ENCODE peak calls at places on chromosomes 2 and 18, in six cellular contexts. K is A549, A is tibial nerve, Q is ovary, O is foreskin fibroblast, C is hepatocyte. L is an unnamed sample.

GRCh38 chr2:10119027-10119325 is 3.6 kb upstream of the RRM2 start:
- DNase-seq in O (no peak), C (no peak), K (no peak), A (no peak), Q (no peak), L (no peak)

GRCh38 chr2:101616411-101616810 is 81.1 kb upstream of the MAP4K4 start:
- DNase-seq in A (no peak), Q (no peak), K (no peak), C (no peak), O (peak; percentile 9), L (no peak)

GRCh38 chr18:9684901-9685738 is 23.0 kb upstream of the RAB31 start:
- DNase-seq in O (peak; percentile 47), A (no peak), C (no peak), K (no peak), Q (peak; percentile 59), L (no peak)

GRCh38 chr2:240527153-240527750 is 30.5 kb downstream of the ANKMY1 start:
- DNase-seq in Q (no peak), K (no peak), O (no peak), C (no peak), A (no peak), L (no peak)

GRCh38 chr18:76260941-76261472 is 234.0 kb downstream of the ZNF516 start:
- DNase-seq in Q (no peak), A (no peak), O (no peak), K (no peak), C (no peak), L (no peak)

GRCh38 chr2:241309684-241310117 is 5.8 kb downstream of the HDLBP start:
- DNase-seq in K (no peak), O (peak; percentile 39), C (no peak), Q (no peak), A (no peak), L (peak; percentile 66)

GRCh38 chr2:6512584-6512983 is 353.1 kb downstream of the CMPK2 start:
- DNase-seq in C (no peak), K (no peak), Q (no peak), O (no peak), A (no peak), L (no peak)

GRCh38 chr2:54597153-54597827 is 126.2 kb upstream of the EML6 start:
- DNase-seq in O (no peak), A (no peak), C (no peak), Q (peak; percentile 81), K (no peak), L (no peak)

GRCh38 chr2:23414876-23415275 is 29.9 kb downstream of the KLHL29 start:
- DNase-seq in O (peak; percentile 36), K (no peak), A (no peak), Q (no peak), C (no peak), L (no peak)

DNA sequence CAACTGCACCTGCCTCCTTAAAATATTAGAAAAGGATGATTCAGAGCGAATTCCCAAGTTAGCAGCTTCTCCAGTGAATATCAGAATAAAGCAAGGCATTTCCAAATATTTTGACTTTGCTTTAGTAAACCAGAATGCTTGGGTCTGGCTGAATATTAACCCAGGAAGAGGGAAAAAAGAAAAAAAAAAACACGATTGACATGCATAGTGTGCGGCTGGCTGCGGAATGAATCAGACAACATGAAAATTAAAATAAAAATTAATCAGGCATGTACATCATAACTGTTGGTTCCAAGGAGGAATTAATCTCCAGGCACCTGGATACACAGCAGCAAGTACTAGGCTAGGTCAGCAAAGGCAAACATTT is 105.8 kb upstream of the NCKAP5 start:
- DNase-seq in A (no peak), Q (no peak), C (no peak), K (no peak), O (no peak), L (no peak)
- H3K4me3 ChIP-seq in A (no peak overlapping the region), Q (no peak overlapping the region), C (no peak overlapping the region), K (peak overlapping the region; percentile 39), O (peak overlapping the region; percentile 53), L (no peak overlapping the region)

DNA sequence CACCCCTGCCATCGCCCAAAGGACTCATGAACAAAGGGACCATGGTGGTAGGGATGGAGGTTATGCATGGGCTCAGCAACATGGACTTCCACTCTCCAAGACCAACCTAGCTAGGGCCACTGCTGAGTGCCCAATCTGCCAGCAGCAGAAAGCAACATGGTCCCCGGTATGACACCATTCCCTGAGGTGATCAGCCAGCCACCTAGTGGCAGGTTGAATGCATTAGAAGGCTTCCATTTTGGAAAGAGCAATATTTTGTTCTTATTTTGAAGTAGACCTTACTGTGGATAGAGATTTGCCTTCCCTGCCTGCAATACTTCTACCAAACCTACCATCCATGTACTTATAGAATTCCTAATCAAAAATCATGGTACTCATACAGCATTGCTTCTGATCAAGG is 99.8 kb downstream of the METTL4 start:
- DNase-seq in Q (no peak), K (no peak), A (no peak), C (no peak), O (no peak), L (peak; percentile 6)
- TF ChIP-seq CTCF in Q (no peak), K (no peak), A (no peak), C (no peak), O (no peak), L (peak; percentile 32)

DNA sequence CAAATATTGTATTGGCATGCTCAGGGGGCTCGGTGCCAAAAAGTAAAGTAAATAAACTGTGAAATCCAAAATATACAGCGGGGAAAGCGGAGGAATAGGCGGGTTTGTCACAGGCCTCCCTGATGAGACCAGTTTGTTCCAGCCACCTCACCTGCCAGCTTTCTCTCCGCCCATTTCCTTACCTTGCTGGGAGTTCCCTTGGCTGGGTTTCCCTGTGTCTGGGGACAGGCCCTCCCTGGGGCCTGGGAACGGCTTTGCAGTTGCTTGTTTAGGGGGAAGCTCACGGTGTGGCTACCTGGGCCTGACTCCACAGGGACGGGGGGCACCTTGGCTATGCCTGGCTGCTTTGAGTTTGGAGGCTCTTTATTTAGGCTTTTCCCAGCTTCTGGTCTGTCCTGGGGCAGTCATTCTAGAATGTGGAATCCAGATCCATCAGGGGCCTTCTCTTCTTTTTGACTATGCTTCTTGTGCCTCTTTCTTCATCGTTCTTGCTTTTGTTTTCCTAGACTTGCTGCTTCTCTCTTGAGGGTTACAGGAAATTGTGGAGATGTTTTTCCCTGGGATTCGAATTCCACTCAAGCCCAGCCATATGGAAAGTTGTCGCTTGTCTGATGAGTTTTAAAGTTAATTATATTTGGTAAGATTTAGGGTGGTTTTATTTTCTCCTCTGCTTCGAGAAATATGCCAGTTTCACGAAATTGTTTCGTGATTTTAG is 2.3 kb downstream of the GLI2 start:
- DNase-seq in Q (peak; percentile 27), K (no peak), A (no peak), O (no peak), C (peak; percentile 71), L (peak; percentile 51)
- H3K4me3 ChIP-seq in Q (peak overlapping the region; percentile 48), K (peak overlapping the region; percentile 73), A (no peak overlapping the region), O (peak overlapping the region; percentile 78), C (no peak overlapping the region), L (peak overlapping the region; percentile 28)

DNA sequence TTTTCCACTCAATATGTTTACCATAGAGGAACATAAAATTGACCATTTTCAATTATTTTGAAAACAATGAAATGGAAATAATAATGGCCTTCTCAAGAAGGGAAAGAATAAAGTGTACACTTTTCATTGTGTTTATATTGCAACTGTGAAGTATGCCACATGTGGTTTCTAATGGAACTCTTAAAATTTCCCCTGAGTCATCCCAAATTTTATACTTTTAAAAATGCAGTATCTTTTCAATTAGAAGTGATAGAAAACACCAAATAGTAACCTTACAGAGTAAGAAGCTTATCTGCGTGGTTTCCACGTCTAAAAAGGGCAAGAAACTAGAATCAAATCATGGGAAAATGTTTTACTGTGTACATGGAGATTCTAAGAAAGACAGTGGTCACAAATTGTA is 70.0 kb downstream of the SCG2 start:
- DNase-seq in O (no peak), K (no peak), A (no peak), C (no peak), Q (no peak), L (no peak)
- TF ChIP-seq CTCF in O (no peak), K (no peak), A (no peak), C (no peak), Q (no peak), L (no peak)

DNA sequence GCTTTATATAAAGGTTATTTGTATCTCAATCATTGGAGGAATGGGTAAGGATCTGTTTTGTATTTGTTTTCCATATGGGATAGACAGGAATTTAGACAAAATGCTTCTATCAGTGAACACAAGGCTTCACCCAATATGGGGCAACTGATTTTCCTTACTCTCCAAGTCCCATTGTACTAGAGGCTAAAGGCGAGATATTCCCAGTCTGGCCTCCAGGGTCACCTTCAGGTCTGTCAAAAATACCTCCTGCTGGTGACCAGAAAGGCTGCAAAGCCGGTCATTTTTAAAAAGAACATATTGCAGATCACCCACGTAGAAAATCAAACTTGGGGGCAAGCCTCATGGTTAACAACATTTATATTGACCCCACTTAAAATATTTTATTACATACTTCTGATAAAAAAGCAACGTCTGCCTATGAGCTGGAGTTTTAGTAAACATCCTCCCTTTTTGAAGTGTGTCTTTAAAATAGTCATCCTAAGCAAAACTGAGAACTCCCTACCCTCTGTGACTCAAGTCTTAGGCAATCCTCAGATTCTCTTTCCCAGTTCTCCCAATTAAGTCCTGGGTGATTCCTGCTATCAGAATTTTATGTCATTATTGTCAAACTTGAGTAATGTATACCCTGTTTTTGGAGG is 276.6 kb downstream of the MREG start:
- DNase-seq in O (peak; percentile 76), Q (no peak), C (no peak), K (peak; percentile 20), A (no peak), L (peak; percentile 78)
- H3K4me3 ChIP-seq in O (no peak overlapping the region), Q (no peak overlapping the region), C (no peak overlapping the region), K (no peak overlapping the region), A (no peak overlapping the region), L (no peak overlapping the region)

DNA sequence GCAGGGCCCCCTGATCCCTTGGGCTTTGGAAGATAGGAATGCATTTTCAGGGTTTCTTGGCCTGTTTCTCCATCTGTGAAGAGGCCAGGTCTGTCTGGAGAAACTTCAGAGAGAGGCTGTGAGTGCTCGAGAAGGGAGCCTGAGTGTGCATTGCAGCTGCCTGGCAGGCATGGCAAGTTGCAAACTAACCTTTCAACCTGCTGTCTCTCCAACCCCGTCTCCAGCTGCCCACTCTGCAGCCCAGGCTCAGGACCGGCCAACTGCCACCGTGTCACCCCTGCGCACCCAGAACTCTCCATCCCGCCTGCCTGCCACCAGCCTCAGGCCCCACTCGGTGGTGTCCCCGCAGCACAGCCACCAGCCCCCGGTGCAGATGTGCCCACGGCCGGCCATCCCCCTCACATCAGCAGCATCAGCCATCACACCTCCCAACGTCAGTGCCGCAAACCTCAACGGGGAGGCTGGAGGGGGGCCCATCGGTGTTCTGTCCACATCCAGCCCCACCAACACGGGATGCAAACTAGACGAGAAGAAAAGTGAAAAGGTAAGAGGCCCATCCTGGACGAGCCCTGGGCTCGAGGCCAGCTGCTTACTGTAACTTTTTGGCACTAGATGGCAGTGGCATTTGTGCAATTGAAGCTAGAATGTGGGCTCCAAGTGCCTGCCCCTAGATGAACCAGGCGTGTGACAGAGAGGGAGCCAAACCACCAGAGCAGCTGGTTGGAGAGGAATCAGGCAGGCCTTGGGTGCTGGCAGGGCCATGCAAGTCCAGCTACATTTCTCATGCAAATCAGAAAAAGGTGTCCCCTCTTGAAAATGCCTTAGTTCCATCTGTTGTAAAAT is 164.6 kb downstream of the SEPTIN10 start:
- DNase-seq in C (no peak), A (no peak), O (no peak), K (no peak), Q (no peak), L (peak; percentile 43)
- TF ChIP-seq CTCF in C (no peak), A (no peak), O (no peak), K (no peak), Q (no peak), L (peak; percentile 34)

GRCh38 chr2:199914372-199914958 is 3.4 kb downstream of the C2orf69 start:
- DNase-seq in Q (no peak), A (no peak), O (no peak), C (no peak), K (no peak), L (peak; percentile 32)
- H3K4me3 ChIP-seq in Q (no peak overlapping the region), A (no peak overlapping the region), O (no peak overlapping the region), C (no peak overlapping the region), K (no peak overlapping the region), L (no peak overlapping the region)

L was measured in epithelial cell of esophagus.